ENCODE peak calls at places on chromosomes 1 and 21, in ten cellular contexts. Q, P, O, S, T, C, W, N, L and Y are unnamed samples.

GRCh38 chr1:19309123-19309813 is 2.7 kb downstream of the AKR7A2 start:
- DNase-seq in L (no peak), O (peak), W (no peak), S (peak), Q (no peak), N (peak), C (no peak), T (peak), P (no peak), Y (no peak)

GRCh38 chr1:109089242-109090015 is 1.1 kb upstream of the TMEM167B start:
- DNase-seq in W (peak), P (peak), L (no peak), S (peak), C (no peak), N (peak), T (peak), Q (no peak), O (peak), Y (no peak)

GRCh38 chr1:218430346-218430745 is 85.2 kb downstream of the TGFB2 start:
- DNase-seq in O (no peak), Q (no peak), T (no peak), L (no peak), C (no peak), S (no peak), N (no peak), P (no peak), W (no peak), Y (no peak)

GRCh38 chr1:68230901-68231626 is 1.3 kb downstream of the WLS start:
- DNase-seq in T (no peak), O (peak), N (peak), L (peak), P (peak), Q (no peak), S (no peak), W (peak), C (no peak), Y (no peak)

GRCh38 chr21:46564391-46564790 is 40.5 kb downstream of the S100B start:
- DNase-seq in L (no peak), P (no peak), O (peak), Q (no peak), W (no peak), T (no peak), C (no peak), N (no peak), S (no peak), Y (no peak)

GRCh38 chr1:66022904-66023620 is 230.4 kb downstream of the PDE4B start:
- DNase-seq in O (peak), S (peak), T (peak), L (no peak), C (no peak), Q (no peak), P (no peak), W (no peak), N (peak), Y (no peak)

GRCh38 chr1:31588751-31589515 is 12.6 kb downstream of the TINAGL1 start:
- DNase-seq in P (no peak), W (peak), Q (no peak), C (no peak), L (no peak), O (peak), T (no peak), S (no peak), N (peak), Y (no peak)

GRCh38 chr1:231241751-231242150 is 739 bp downstream of the GNPAT start:
- DNase-seq in C (no peak), S (peak), O (peak), Q (no peak), W (peak), L (no peak), N (peak), T (no peak), P (no peak), Y (no peak)

GRCh38 chr1:1841575-1841991 is 49.3 kb downstream of the GNB1 start:
- DNase-seq in S (peak), P (no peak), W (no peak), L (no peak), T (no peak), Q (no peak), N (peak), C (no peak), O (peak), Y (no peak)

GRCh38 chr1:65820983-65821382 is 28.3 kb downstream of the PDE4B start:
- DNase-seq in N (peak), L (no peak), C (no peak), W (no peak), P (no peak), Q (no peak), T (peak), O (peak), S (peak), Y (no peak)

GRCh38 chr21:25708467-25709065 is 26.1 kb downstream of the ATP5PF start:
- DNase-seq in N (peak), S (peak), O (peak), T (peak), C (no peak), L (peak), W (peak), P (no peak), Q (no peak), Y (peak)

GRCh38 chr1:38529337-38529860 is 330.2 kb downstream of the RRAGC start:
- DNase-seq in P (no peak), O (peak), Q (no peak), N (no peak), T (no peak), S (no peak), W (no peak), C (no peak), L (no peak), Y (no peak)